ENCODE peak calls at places on chromosomes 2 and 18, in six cellular contexts. T is NCI-H1092, N is fibroblast of the conjunctiva, K is OCI-M1, Y is HCT116, E is anterior cingulate cortex. R is an unnamed sample.

GRCh38 chr18:49844903-49845302 is 31.6 kb upstream of the ACAA2 start:
- DNase-seq in E (no peak), K (no peak), N (no peak), T (no peak), Y (no peak), R (no peak)

GRCh38 chr2:33598472-33599174 is 476 bp downstream of the FAM98A start:
- DNase-seq in E (no peak), T (no peak), N (no peak), K (peak), Y (no peak), R (peak)

GRCh38 chr2:14297340-14297739 is 335.2 kb upstream of the LRATD1 start:
- DNase-seq in K (no peak), Y (no peak), T (no peak), E (no peak), N (no peak), R (no peak)

GRCh38 chr2:105798595-105798994 is 53.9 kb downstream of the NCK2 start:
- DNase-seq in E (no peak), K (peak), N (no peak), Y (no peak), T (no peak), R (no peak)

GRCh38 chr2:234632527-234633391 is 135.9 kb upstream of the ARL4C start:
- DNase-seq in Y (no peak), T (no peak), E (no peak), N (peak), K (no peak), R (no peak)

GRCh38 chr18:49041677-49042570 is 91.2 kb upstream of the SMAD7 start:
- DNase-seq in T (no peak), Y (peak), N (no peak), K (peak), E (no peak), R (peak)

GRCh38 chr18:55115606-55116005 is 156.3 kb upstream of the CCDC68 start:
- DNase-seq in T (no peak), N (no peak), E (no peak), K (no peak), Y (no peak), R (no peak)

GRCh38 chr2:134189009-134189717 is 64.7 kb upstream of the MGAT5 start:
- DNase-seq in N (peak), T (no peak), Y (peak), K (no peak), E (no peak), R (peak)

GRCh38 chr2:144358979-144359541 is 160.9 kb downstream of the ZEB2 start:
- DNase-seq in N (no peak), K (peak), E (no peak), Y (no peak), T (no peak), R (no peak)

GRCh38 chr2:130359466-130359865 is 3.6 kb downstream of the PTPN18 start:
- DNase-seq in N (no peak), E (no peak), K (no peak), Y (no peak), T (no peak), R (no peak)

GRCh38 chr18:6885992-6886823 is 156.7 kb downstream of the ARHGAP28 start:
- DNase-seq in E (peak), Y (no peak), K (peak), N (no peak), T (peak), R (peak)

GRCh38 chr18:77316641-77317040 is 67.0 kb downstream of the GALR1 start:
- DNase-seq in Y (no peak), E (no peak), N (no peak), K (no peak), T (no peak), R (no peak)

GRCh38 chr2:127124426-127124825 is 17.5 kb upstream of the BIN1 start:
- DNase-seq in Y (no peak), K (no peak), T (no peak), E (no peak), N (no peak), R (no peak)